ENCODE peak calls at places on chromosomes 1 and 21, in seven cellular contexts. D, G, L, U, A, S and F are unnamed samples.
A peak's percentile ranks its signal among the peaks of the same experiment; 100 is the strongest.

GRCh38 chr1:246760426-246761347 is 36.5 kb downstream of the SCCPDH start:
- DNase-seq in A (no peak), S (no peak), U (no peak), D (no peak), L (no peak), G (no peak), F (no peak)

GRCh38 chr1:216580538-216581057 is 142.6 kb downstream of the ESRRG start:
- DNase-seq in G (no peak), D (no peak), S (no peak), A (no peak), L (peak; percentile 77), U (no peak), F (no peak)

GRCh38 chr1:94362466-94363058 is 55.6 kb upstream of the ABCD3 start:
- DNase-seq in U (no peak), A (no peak), G (no peak), S (no peak), L (no peak), D (no peak), F (no peak)

GRCh38 chr21:37005548-37006242 is 807 bp upstream of the RIPPLY3 start:
- DNase-seq in L (no peak), A (no peak), G (no peak), D (peak; percentile 67), S (no peak), U (no peak), F (no peak)

GRCh38 chr1:162035241-162035640 is 11.6 kb upstream of the OLFML2B start:
- DNase-seq in G (no peak), A (no peak), S (no peak), U (no peak), D (no peak), L (peak; percentile 45), F (no peak)

GRCh38 chr1:46643368-46643775 is 24.8 kb downstream of the ATPAF1 start:
- DNase-seq in U (no peak), A (peak; percentile 76), D (no peak), S (peak; percentile 11), L (no peak), G (peak; percentile 89), F (no peak)

GRCh38 chr1:67324068-67324467 is 16.4 kb downstream of the IL12RB2 start:
- DNase-seq in S (no peak), U (no peak), L (no peak), A (no peak), G (no peak), D (no peak), F (no peak)

GRCh38 chr1:93666613-93667384 is 14.8 kb downstream of the BCAR3 start:
- DNase-seq in U (no peak), A (no peak), L (no peak), D (peak; percentile 41), G (no peak), S (no peak), F (no peak)

GRCh38 chr1:42877380-42877779 is 31.0 kb downstream of the ZNF691 start:
- DNase-seq in L (no peak), G (no peak), S (no peak), D (peak; percentile 39), U (no peak), A (no peak), F (no peak)

GRCh38 chr21:36089946-36090345 is 20.1 kb downstream of the CBR1 start:
- DNase-seq in S (no peak), D (no peak), A (no peak), G (no peak), U (no peak), L (no peak), F (no peak)

GRCh38 chr1:180167721-180168467 is 13.2 kb downstream of the QSOX1 start:
- DNase-seq in L (no peak), A (no peak), U (no peak), G (no peak), S (no peak), D (peak; percentile 80), F (no peak)

GRCh38 chr1:57788333-57788732 is 364.5 kb upstream of the DAB1 start:
- DNase-seq in U (no peak), G (no peak), L (no peak), D (no peak), A (no peak), S (no peak), F (no peak)

GRCh38 chr1:9615316-9616063 is 26.8 kb downstream of the TMEM201 start:
- DNase-seq in U (no peak), S (peak; percentile 67), L (peak; percentile 46), D (peak; percentile 85), A (no peak), G (peak; percentile 74), F (no peak)

GRCh38 chr1:165851034-165851658 is 23.7 kb downstream of the UCK2 start:
- DNase-seq in L (no peak), G (no peak), S (no peak), A (no peak), U (no peak), D (no peak), F (no peak)

GRCh38 chr1:25569599-25570458 is 26.4 kb downstream of the LDLRAP1 start:
- DNase-seq in L (no peak), U (no peak), G (no peak), A (no peak), S (peak; percentile 47), D (no peak), F (no peak)

GRCh38 chr1:162977944-162978568 is 91.1 kb upstream of the RGS4 start:
- DNase-seq in A (peak; percentile 25), L (no peak), G (peak; percentile 50), S (no peak), D (no peak), U (no peak), F (no peak)

GRCh38 chr1:118247593-118247992 is 62.6 kb upstream of the SPAG17 start:
- DNase-seq in A (no peak), G (peak; percentile 36), S (no peak), D (peak; percentile 21), L (no peak), U (no peak), F (no peak)

GRCh38 chr1:19730232-19730631 is 65.6 kb downstream of the HTR6 start:
- DNase-seq in D (no peak), G (no peak), L (no peak), A (no peak), U (no peak), S (no peak), F (no peak)

GRCh38 chr1:41846595-41846994 is 72.1 kb downstream of the HIVEP3 start:
- DNase-seq in G (peak; percentile 55), S (no peak), D (no peak), U (no peak), L (no peak), A (no peak), F (no peak)

GRCh38 chr1:207335695-207336363 is 14.4 kb downstream of the CD55 start:
- DNase-seq in S (no peak), L (no peak), A (no peak), D (no peak), G (peak; percentile 5), U (no peak), F (no peak)

GRCh38 chr1:113118266-113118665 is 45.3 kb downstream of the LRIG2 start:
- DNase-seq in G (no peak), A (no peak), U (no peak), S (no peak), D (no peak), L (no peak), F (no peak)

GRCh38 chr1:85692730-85693314 is 15.4 kb downstream of the ZNHIT6 start:
- DNase-seq in A (peak; percentile 44), S (peak; percentile 16), D (no peak), U (no peak), G (peak; percentile 41), L (no peak), F (no peak)

GRCh38 chr1:4726620-4727341 is 72.4 kb downstream of the AJAP1 start:
- DNase-seq in U (no peak), S (peak; percentile 62), L (peak; percentile 63), G (no peak), D (no peak), A (no peak), F (no peak)

GRCh38 chr21:40318371-40318770 is 451.1 kb downstream of the PCP4 start:
- DNase-seq in A (no peak), D (no peak), S (no peak), G (no peak), L (no peak), U (no peak), F (no peak)

GRCh38 chr1:154179951-154180687 is 11.8 kb downstream of the TPM3 start:
- DNase-seq in S (peak; percentile 34), L (no peak), D (peak; percentile 24), A (no peak), G (no peak), U (no peak), F (peak; percentile 48)

GRCh38 chr1:57362480-57362879 is 61.4 kb downstream of the DAB1 start:
- DNase-seq in G (no peak), S (no peak), L (no peak), U (no peak), A (no peak), D (no peak), F (no peak)

GRCh38 chr1:52268372-52268771 is 97.6 kb downstream of the CC2D1B start:
- DNase-seq in G (no peak), U (no peak), L (no peak), S (peak; percentile 42), D (peak; percentile 29), A (no peak), F (no peak)

GRCh38 chr1:159055181-159055621 is 21.4 kb downstream of the AIM2 start:
- DNase-seq in U (no peak), G (no peak), D (no peak), L (no peak), A (no peak), S (peak; percentile 20), F (no peak)

GRCh38 chr1:66350001-66350547 is 183.9 kb upstream of the SGIP1 start:
- DNase-seq in D (no peak), S (peak; percentile 72), L (no peak), G (no peak), A (no peak), U (no peak), F (peak; percentile 60)

GRCh38 chr21:33898546-33898945 is 17.1 kb downstream of the ATP5PO start:
- DNase-seq in G (no peak), D (no peak), S (no peak), A (no peak), U (no peak), L (no peak), F (no peak)

GRCh38 chr1:27554777-27555699 is 48.9 kb downstream of the AHDC1 start:
- DNase-seq in A (no peak), L (no peak), U (no peak), G (no peak), D (no peak), S (no peak), F (peak; percentile 79)

GRCh38 chr21:42186591-42186990 is 32.3 kb upstream of the ABCG1 start:
- DNase-seq in U (no peak), S (no peak), A (no peak), G (no peak), D (no peak), L (no peak), F (no peak)